ENCODE peak calls at places on chromosomes 1 and 21, in ten cellular contexts. One of them, this sample, is unnamed.

GRCh38 chr1:22428672-22429071 is 23.0 kb upstream of the ZBTB40 start:
- DNase-seq in CD8-positive, alpha-beta T cell: no peak
- DNase-seq in lung: no peak
- DNase-seq in upper lobe of right lung: no peak
- DNase-seq in Panc1: no peak
- DNase-seq in kidney: no peak
- DNase-seq in PC-9: peak; percentile 72
- DNase-seq in right cardiac atrium: no peak
- DNase-seq in suprapubic skin: no peak
- DNase-seq in vagina: no peak
- DNase-seq in this sample: no peak

GRCh38 chr1:167054946-167055630 is 35.1 kb downstream of the GPA33 start:
- DNase-seq in CD8-positive, alpha-beta T cell: no peak
- DNase-seq in lung: no peak
- DNase-seq in upper lobe of right lung: no peak
- DNase-seq in Panc1: no peak
- DNase-seq in kidney: no peak
- DNase-seq in PC-9: no peak
- DNase-seq in right cardiac atrium: no peak
- DNase-seq in suprapubic skin: no peak
- DNase-seq in vagina: no peak
- DNase-seq in this sample: no peak

GRCh38 chr1:231850786-231851185 is 224.2 kb downstream of the DISC1 start:
- DNase-seq in CD8-positive, alpha-beta T cell: no peak
- DNase-seq in lung: no peak
- DNase-seq in upper lobe of right lung: no peak
- DNase-seq in Panc1: no peak
- DNase-seq in kidney: no peak
- DNase-seq in PC-9: no peak
- DNase-seq in right cardiac atrium: peak; percentile 88
- DNase-seq in suprapubic skin: no peak
- DNase-seq in vagina: no peak
- DNase-seq in this sample: no peak

GRCh38 chr1:113429461-113430153 is 39.3 kb downstream of the MAGI3 start:
- DNase-seq in CD8-positive, alpha-beta T cell: no peak
- DNase-seq in lung: no peak
- DNase-seq in upper lobe of right lung: no peak
- DNase-seq in Panc1: no peak
- DNase-seq in kidney: no peak
- DNase-seq in PC-9: no peak
- DNase-seq in right cardiac atrium: peak; percentile 52
- DNase-seq in suprapubic skin: no peak
- DNase-seq in vagina: no peak
- DNase-seq in this sample: no peak

GRCh38 chr1:51280321-51281096 is 44.4 kb downstream of the RNF11 start:
- DNase-seq in CD8-positive, alpha-beta T cell: no peak
- DNase-seq in lung: no peak
- DNase-seq in upper lobe of right lung: no peak
- DNase-seq in Panc1: no peak
- DNase-seq in kidney: no peak
- DNase-seq in PC-9: no peak
- DNase-seq in right cardiac atrium: no peak
- DNase-seq in suprapubic skin: no peak
- DNase-seq in vagina: no peak
- DNase-seq in this sample: no peak

GRCh38 chr1:23930861-23931471 is 17.8 kb upstream of the CNR2 start:
- DNase-seq in CD8-positive, alpha-beta T cell: no peak
- DNase-seq in lung: peak; percentile 44
- DNase-seq in upper lobe of right lung: peak; percentile 80
- DNase-seq in Panc1: no peak
- DNase-seq in kidney: no peak
- DNase-seq in PC-9: no peak
- DNase-seq in right cardiac atrium: no peak
- DNase-seq in suprapubic skin: no peak
- DNase-seq in vagina: no peak
- DNase-seq in this sample: no peak

GRCh38 chr1:183279835-183280234 is 93.8 kb downstream of the LAMC2 start:
- DNase-seq in CD8-positive, alpha-beta T cell: no peak
- DNase-seq in lung: peak; percentile 69
- DNase-seq in upper lobe of right lung: peak; percentile 83
- DNase-seq in Panc1: no peak
- DNase-seq in kidney: no peak
- DNase-seq in PC-9: peak; percentile 82
- DNase-seq in right cardiac atrium: peak; percentile 84
- DNase-seq in suprapubic skin: no peak
- DNase-seq in vagina: no peak
- DNase-seq in this sample: no peak

GRCh38 chr1:110107867-110108469 is 4.3 kb upstream of the UBL4B start:
- DNase-seq in CD8-positive, alpha-beta T cell: no peak
- DNase-seq in lung: no peak
- DNase-seq in upper lobe of right lung: no peak
- DNase-seq in Panc1: no peak
- DNase-seq in kidney: no peak
- DNase-seq in PC-9: no peak
- DNase-seq in right cardiac atrium: no peak
- DNase-seq in suprapubic skin: no peak
- DNase-seq in vagina: no peak
- DNase-seq in this sample: no peak

GRCh38 chr1:31487143-31487542 is 74.1 kb downstream of the SERINC2 start:
- DNase-seq in CD8-positive, alpha-beta T cell: no peak
- DNase-seq in lung: no peak
- DNase-seq in upper lobe of right lung: no peak
- DNase-seq in Panc1: no peak
- DNase-seq in kidney: no peak
- DNase-seq in PC-9: no peak
- DNase-seq in right cardiac atrium: no peak
- DNase-seq in suprapubic skin: no peak
- DNase-seq in vagina: no peak
- DNase-seq in this sample: no peak

GRCh38 chr21:46322351-46323226 is 1.1 kb downstream of the C21orf58 start:
- DNase-seq in CD8-positive, alpha-beta T cell: no peak
- DNase-seq in lung: peak; percentile 31
- DNase-seq in upper lobe of right lung: no peak
- DNase-seq in Panc1: no peak
- DNase-seq in kidney: no peak
- DNase-seq in PC-9: no peak
- DNase-seq in right cardiac atrium: peak; percentile 56
- DNase-seq in suprapubic skin: no peak
- DNase-seq in vagina: no peak
- DNase-seq in this sample: no peak

GRCh38 chr21:28540514-28540913 is 452.2 kb downstream of the LTN1 start:
- DNase-seq in CD8-positive, alpha-beta T cell: no peak
- DNase-seq in lung: no peak
- DNase-seq in upper lobe of right lung: no peak
- DNase-seq in Panc1: no peak
- DNase-seq in kidney: no peak
- DNase-seq in PC-9: no peak
- DNase-seq in right cardiac atrium: no peak
- DNase-seq in suprapubic skin: no peak
- DNase-seq in vagina: no peak
- DNase-seq in this sample: no peak

GRCh38 chr1:25128168-25128621 is 104.1 kb downstream of the SYF2 start:
- DNase-seq in CD8-positive, alpha-beta T cell: no peak
- DNase-seq in lung: no peak
- DNase-seq in upper lobe of right lung: no peak
- DNase-seq in Panc1: no peak
- DNase-seq in kidney: no peak
- DNase-seq in PC-9: no peak
- DNase-seq in right cardiac atrium: no peak
- DNase-seq in suprapubic skin: no peak
- DNase-seq in vagina: no peak
- DNase-seq in this sample: no peak

GRCh38 chr1:29513357-29513756 is 277.0 kb downstream of the PTPRU start:
- DNase-seq in CD8-positive, alpha-beta T cell: no peak
- DNase-seq in lung: peak; percentile 49
- DNase-seq in upper lobe of right lung: no peak
- DNase-seq in Panc1: peak; percentile 18
- DNase-seq in kidney: no peak
- DNase-seq in PC-9: peak; percentile 42
- DNase-seq in right cardiac atrium: no peak
- DNase-seq in suprapubic skin: peak; percentile 70
- DNase-seq in vagina: peak; percentile 32
- DNase-seq in this sample: no peak

GRCh38 chr1:203461717-203462116 is 13.9 kb upstream of the PRELP start:
- DNase-seq in CD8-positive, alpha-beta T cell: no peak
- DNase-seq in lung: no peak
- DNase-seq in upper lobe of right lung: no peak
- DNase-seq in Panc1: no peak
- DNase-seq in kidney: no peak
- DNase-seq in PC-9: no peak
- DNase-seq in right cardiac atrium: no peak
- DNase-seq in suprapubic skin: no peak
- DNase-seq in vagina: no peak
- DNase-seq in this sample: no peak
- H3K4me3 ChIP-seq in CD8-positive, alpha-beta T cell: no peak overlapping the region
- H3K4me3 ChIP-seq in lung: no peak overlapping the region
- H3K4me3 ChIP-seq in upper lobe of right lung: no peak overlapping the region
- H3K4me3 ChIP-seq in Panc1: no peak overlapping the region
- H3K4me3 ChIP-seq in kidney: no peak overlapping the region
- H3K4me3 ChIP-seq in PC-9: no peak overlapping the region
- H3K4me3 ChIP-seq in right cardiac atrium: no peak overlapping the region
- H3K4me3 ChIP-seq in suprapubic skin: no peak overlapping the region
- H3K4me3 ChIP-seq in vagina: no peak overlapping the region
- H3K4me3 ChIP-seq in this sample: no peak overlapping the region

GRCh38 chr1:118556936-118557335 is 371.9 kb upstream of the SPAG17 start:
- DNase-seq in CD8-positive, alpha-beta T cell: no peak
- DNase-seq in lung: no peak
- DNase-seq in upper lobe of right lung: no peak
- DNase-seq in Panc1: no peak
- DNase-seq in kidney: no peak
- DNase-seq in PC-9: peak; percentile 30
- DNase-seq in right cardiac atrium: no peak
- DNase-seq in suprapubic skin: no peak
- DNase-seq in vagina: no peak
- DNase-seq in this sample: no peak
- H3K9me3 ChIP-seq in CD8-positive, alpha-beta T cell: no peaks in the 10 kb centered on the region
- H3K9me3 ChIP-seq in lung: no peaks in the 10 kb centered on the region
- H3K9me3 ChIP-seq in upper lobe of right lung: no peaks in the 10 kb centered on the region
- H3K9me3 ChIP-seq in Panc1: no peaks in the 10 kb centered on the region
- H3K9me3 ChIP-seq in kidney: no peaks in the 10 kb centered on the region
- H3K9me3 ChIP-seq in PC-9: no peaks in the 10 kb centered on the region
- H3K9me3 ChIP-seq in right cardiac atrium: no peaks in the 10 kb centered on the region
- H3K9me3 ChIP-seq in suprapubic skin: no peaks in the 10 kb centered on the region
- H3K9me3 ChIP-seq in vagina: no peaks in the 10 kb centered on the region
- H3K9me3 ChIP-seq in this sample: no peaks in the 10 kb centered on the region

DNA sequence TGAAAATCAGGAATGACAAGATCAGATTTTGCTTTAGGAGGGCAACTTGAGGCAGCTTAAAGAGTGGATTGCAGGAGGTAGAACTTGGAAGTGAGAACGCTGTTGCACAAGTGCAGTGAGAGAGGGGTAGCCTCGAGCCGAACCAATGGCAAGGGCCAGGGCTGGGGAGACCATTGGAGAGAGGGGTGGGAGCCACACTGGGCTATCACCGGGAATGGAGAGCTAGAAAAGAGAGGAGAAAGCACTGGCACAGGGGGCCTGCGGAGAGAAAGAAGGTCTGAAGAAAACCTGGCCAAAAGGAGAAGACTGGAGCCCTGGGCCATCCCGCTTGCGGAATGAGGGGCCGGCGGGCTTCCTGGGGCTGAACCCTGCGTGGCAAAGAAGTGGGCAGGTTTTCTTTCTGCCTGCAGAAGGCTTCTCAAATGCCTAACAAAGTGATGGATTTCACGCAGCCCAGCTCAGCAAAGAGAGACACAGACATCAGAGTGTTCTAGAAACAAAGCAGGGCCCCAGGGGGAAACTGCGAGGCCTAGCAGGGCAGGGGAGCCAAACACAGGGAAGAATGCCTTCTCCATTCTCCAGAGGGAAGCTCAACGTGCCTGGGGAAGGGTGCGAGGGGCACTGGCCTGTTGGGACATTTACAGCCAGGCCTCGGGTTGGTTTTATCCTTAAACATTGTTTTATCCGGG is 1.2 kb upstream of the SLC37A1 start:
- DNase-seq in CD8-positive, alpha-beta T cell: no peak
- DNase-seq in lung: no peak
- DNase-seq in upper lobe of right lung: no peak
- DNase-seq in Panc1: no peak
- DNase-seq in kidney: no peak
- DNase-seq in PC-9: no peak
- DNase-seq in right cardiac atrium: no peak
- DNase-seq in suprapubic skin: peak; percentile 69
- DNase-seq in vagina: no peak
- DNase-seq in this sample: no peak
- H3K4me1 ChIP-seq in CD8-positive, alpha-beta T cell: peaks cover 18% of the 10 kb centered on the region
- H3K4me1 ChIP-seq in lung: peaks cover 5% of the 10 kb centered on the region
- H3K4me1 ChIP-seq in upper lobe of right lung: peaks cover 21% of the 10 kb centered on the region
- H3K4me1 ChIP-seq in Panc1: peaks cover 7% of the 10 kb centered on the region
- H3K4me1 ChIP-seq in kidney: peaks cover 4% of the 10 kb centered on the region
- H3K4me1 ChIP-seq in PC-9: peaks cover 40% of the 10 kb centered on the region
- H3K4me1 ChIP-seq in right cardiac atrium: peaks cover 2% of the 10 kb centered on the region
- H3K4me1 ChIP-seq in suprapubic skin: peaks cover 26% of the 10 kb centered on the region
- H3K4me1 ChIP-seq in vagina: peaks cover 32% of the 10 kb centered on the region
- H3K4me1 ChIP-seq in this sample: peaks cover 18% of the 10 kb centered on the region

DNA sequence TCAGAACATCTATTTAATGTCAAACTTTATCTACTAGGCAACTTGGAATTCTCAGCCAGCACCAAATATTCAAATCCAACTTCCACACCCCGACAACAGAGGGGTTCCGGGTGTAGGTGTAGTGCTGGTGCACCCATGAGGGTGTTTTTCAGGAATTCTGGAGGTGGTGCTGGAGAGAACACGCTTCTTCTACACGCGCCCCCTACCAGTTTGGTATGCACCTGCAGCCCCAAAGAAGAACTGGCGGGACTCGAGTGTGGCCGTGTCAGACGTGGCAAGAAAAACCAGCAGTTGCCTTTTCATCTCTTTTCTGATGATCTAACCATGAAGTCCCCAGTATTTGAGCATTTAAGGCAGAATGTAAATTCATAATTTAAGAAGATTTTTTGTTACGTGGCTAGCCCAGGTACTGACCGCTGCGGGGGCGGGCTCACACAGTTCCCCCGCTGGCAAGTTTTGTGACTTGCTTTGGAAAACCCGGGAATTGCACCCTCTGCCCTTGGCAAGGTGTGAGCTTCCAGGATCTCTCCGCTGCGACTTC is 419 bp upstream of the TLCD4 start:
- DNase-seq in CD8-positive, alpha-beta T cell: peak; percentile 14
- DNase-seq in lung: peak; percentile 71
- DNase-seq in upper lobe of right lung: peak; percentile 73
- DNase-seq in Panc1: peak; percentile 20
- DNase-seq in kidney: peak; percentile 70
- DNase-seq in PC-9: peak; percentile 80
- DNase-seq in right cardiac atrium: peak; percentile 78
- DNase-seq in suprapubic skin: no peak
- DNase-seq in vagina: no peak
- DNase-seq in this sample: peak; percentile 44
- H3K4me3 ChIP-seq in CD8-positive, alpha-beta T cell: peak overlapping the region; percentile 68
- H3K4me3 ChIP-seq in lung: peak overlapping the region; percentile 64
- H3K4me3 ChIP-seq in upper lobe of right lung: peak overlapping the region; percentile 63
- H3K4me3 ChIP-seq in Panc1: peak overlapping the region; percentile 68
- H3K4me3 ChIP-seq in kidney: peak overlapping the region; percentile 81
- H3K4me3 ChIP-seq in PC-9: peak overlapping the region; percentile 83
- H3K4me3 ChIP-seq in right cardiac atrium: peak overlapping the region; percentile 96
- H3K4me3 ChIP-seq in suprapubic skin: peak overlapping the region; percentile 77
- H3K4me3 ChIP-seq in vagina: peak overlapping the region; percentile 77
- H3K4me3 ChIP-seq in this sample: peak overlapping the region; percentile 57

GRCh38 chr1:248102847-248103246 is 7.9 kb downstream of the OR2L13 start:
- DNase-seq in CD8-positive, alpha-beta T cell: no peak
- DNase-seq in lung: no peak
- DNase-seq in upper lobe of right lung: no peak
- DNase-seq in Panc1: no peak
- DNase-seq in kidney: no peak
- DNase-seq in PC-9: no peak
- DNase-seq in right cardiac atrium: no peak
- DNase-seq in suprapubic skin: no peak
- DNase-seq in vagina: no peak
- DNase-seq in this sample: no peak
- H3K9me3 ChIP-seq in CD8-positive, alpha-beta T cell: no peaks in the 10 kb centered on the region
- H3K9me3 ChIP-seq in lung: peaks cover 3% of the 10 kb centered on the region
- H3K9me3 ChIP-seq in upper lobe of right lung: no peaks in the 10 kb centered on the region
- H3K9me3 ChIP-seq in Panc1: no peaks in the 10 kb centered on the region
- H3K9me3 ChIP-seq in kidney: peaks cover 3% of the 10 kb centered on the region
- H3K9me3 ChIP-seq in PC-9: no peaks in the 10 kb centered on the region
- H3K9me3 ChIP-seq in right cardiac atrium: no peaks in the 10 kb centered on the region
- H3K9me3 ChIP-seq in suprapubic skin: peaks cover 23% of the 10 kb centered on the region
- H3K9me3 ChIP-seq in vagina: no peaks in the 10 kb centered on the region
- H3K9me3 ChIP-seq in this sample: no peaks in the 10 kb centered on the region

This sample was measured in naive thymus-derived CD4-positive, alpha-beta T cell.